ENCODE peak calls at places on chromosomes 4 and X, in four cellular contexts. One of them, this sample, is unnamed.

GRCh38 chr4:6017030-6017429 is 1.2 kb downstream of the C4orf50 start:
- DNase-seq in CD4-positive, CD25-positive, alpha-beta regulatory T cell: no peak
- DNase-seq in psoas muscle: no peak
- DNase-seq in small intestine: peak
- DNase-seq in this sample: no peak

GRCh38 chrX:155774387-155774786 is 106.8 kb upstream of the VAMP7 start:
- DNase-seq in CD4-positive, CD25-positive, alpha-beta regulatory T cell: no peak
- DNase-seq in psoas muscle: no peak
- DNase-seq in small intestine: no peak
- DNase-seq in this sample: no peak

GRCh38 chr4:51820443-51820842 is 22.5 kb upstream of the DCUN1D4 start:
- DNase-seq in CD4-positive, CD25-positive, alpha-beta regulatory T cell: no peak
- DNase-seq in psoas muscle: no peak
- DNase-seq in small intestine: no peak
- DNase-seq in this sample: no peak

GRCh38 chr4:165464813-165465381 is 86.1 kb downstream of the CPE start:
- DNase-seq in CD4-positive, CD25-positive, alpha-beta regulatory T cell: peak
- DNase-seq in psoas muscle: no peak
- DNase-seq in small intestine: peak
- DNase-seq in this sample: peak

GRCh38 chrX:20271730-20272129 is 5.0 kb upstream of the RPS6KA3 start:
- DNase-seq in CD4-positive, CD25-positive, alpha-beta regulatory T cell: no peak
- DNase-seq in psoas muscle: no peak
- DNase-seq in small intestine: no peak
- DNase-seq in this sample: no peak

GRCh38 chrX:135421932-135422809 is at the start of gene SMIM10L2A:
- DNase-seq in CD4-positive, CD25-positive, alpha-beta regulatory T cell: no peak
- DNase-seq in psoas muscle: no peak
- DNase-seq in small intestine: no peak
- DNase-seq in this sample: no peak

GRCh38 chr4:26780524-26780923 is 80.1 kb upstream of the STIM2 start:
- DNase-seq in CD4-positive, CD25-positive, alpha-beta regulatory T cell: no peak
- DNase-seq in psoas muscle: no peak
- DNase-seq in small intestine: no peak
- DNase-seq in this sample: no peak

GRCh38 chr4:93828830-93829530 is 427 bp downstream of the ATOH1 start:
- DNase-seq in CD4-positive, CD25-positive, alpha-beta regulatory T cell: no peak
- DNase-seq in psoas muscle: no peak
- DNase-seq in small intestine: no peak
- DNase-seq in this sample: no peak

GRCh38 chrX:139194571-139195280 is 335.8 kb upstream of the F9 start:
- DNase-seq in CD4-positive, CD25-positive, alpha-beta regulatory T cell: no peak
- DNase-seq in psoas muscle: peak
- DNase-seq in small intestine: peak
- DNase-seq in this sample: no peak

GRCh38 chr4:8840816-8841455 is 30.7 kb downstream of the HMX1 start:
- DNase-seq in CD4-positive, CD25-positive, alpha-beta regulatory T cell: no peak
- DNase-seq in psoas muscle: no peak
- DNase-seq in small intestine: no peak
- DNase-seq in this sample: no peak

GRCh38 chr4:107755841-107756356 is 35.9 kb upstream of the PAPSS1 start:
- DNase-seq in CD4-positive, CD25-positive, alpha-beta regulatory T cell: no peak
- DNase-seq in psoas muscle: no peak
- DNase-seq in small intestine: peak
- DNase-seq in this sample: no peak

GRCh38 chr4:156496797-156497196 is 474.8 kb downstream of the PDGFC start:
- DNase-seq in CD4-positive, CD25-positive, alpha-beta regulatory T cell: no peak
- DNase-seq in psoas muscle: no peak
- DNase-seq in small intestine: no peak
- DNase-seq in this sample: peak

GRCh38 chr4:99868126-99868596 is 26.1 kb downstream of the LAMTOR3 start:
- DNase-seq in CD4-positive, CD25-positive, alpha-beta regulatory T cell: no peak
- DNase-seq in psoas muscle: no peak
- DNase-seq in small intestine: no peak
- DNase-seq in this sample: peak

GRCh38 chr4:13917010-13917409 is 289.5 kb upstream of the BOD1L1 start:
- DNase-seq in CD4-positive, CD25-positive, alpha-beta regulatory T cell: no peak
- DNase-seq in psoas muscle: no peak
- DNase-seq in small intestine: no peak
- DNase-seq in this sample: peak

GRCh38 chrX:70494441-70494840 is 49.8 kb downstream of the DLG3 start:
- DNase-seq in CD4-positive, CD25-positive, alpha-beta regulatory T cell: no peak
- DNase-seq in psoas muscle: no peak
- DNase-seq in small intestine: no peak
- DNase-seq in this sample: peak

GRCh38 chrX:10158279-10158939 is 1.6 kb downstream of the CLCN4 start:
- DNase-seq in CD4-positive, CD25-positive, alpha-beta regulatory T cell: no peak
- DNase-seq in psoas muscle: peak
- DNase-seq in small intestine: no peak
- DNase-seq in this sample: no peak
- H3K4me3 ChIP-seq in CD4-positive, CD25-positive, alpha-beta regulatory T cell: no peak
- H3K4me3 ChIP-seq in psoas muscle: peak
- H3K4me3 ChIP-seq in small intestine: peak
- H3K4me3 ChIP-seq in this sample: peak

GRCh38 chr4:53307210-53307609 is 58.7 kb downstream of the SCFD2 start:
- DNase-seq in CD4-positive, CD25-positive, alpha-beta regulatory T cell: no peak
- DNase-seq in psoas muscle: no peak
- DNase-seq in small intestine: no peak
- DNase-seq in this sample: no peak
- H3K4me3 ChIP-seq in CD4-positive, CD25-positive, alpha-beta regulatory T cell: no peak
- H3K4me3 ChIP-seq in psoas muscle: no peak
- H3K4me3 ChIP-seq in small intestine: no peak
- H3K4me3 ChIP-seq in this sample: no peak

GRCh38 chr4:23921447-23921845 is 31.6 kb upstream of the PPARGC1A start:
- DNase-seq in CD4-positive, CD25-positive, alpha-beta regulatory T cell: no peak
- DNase-seq in psoas muscle: no peak
- DNase-seq in small intestine: peak
- DNase-seq in this sample: no peak
- H3K4me3 ChIP-seq in CD4-positive, CD25-positive, alpha-beta regulatory T cell: no peak
- H3K4me3 ChIP-seq in psoas muscle: no peak
- H3K4me3 ChIP-seq in small intestine: peak
- H3K4me3 ChIP-seq in this sample: no peak

DNA sequence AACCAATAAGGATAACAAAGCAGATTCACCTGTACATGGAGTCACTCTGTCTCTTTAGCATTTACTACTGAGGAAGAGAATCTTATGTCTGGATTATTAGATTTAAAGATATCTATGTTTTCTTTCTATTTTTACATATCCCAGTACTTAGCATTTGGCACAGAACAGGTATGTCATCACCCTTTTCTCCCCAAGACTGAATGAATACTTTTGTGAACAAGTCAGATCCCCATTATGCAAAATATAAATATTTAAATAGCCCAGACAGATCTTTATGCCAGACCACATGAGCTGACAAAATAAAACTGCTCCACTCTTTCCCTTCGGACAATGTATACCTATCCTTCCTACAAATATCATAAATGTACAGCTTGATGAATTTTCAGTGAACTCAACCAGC is 94.5 kb downstream of the CASK start:
- DNase-seq in CD4-positive, CD25-positive, alpha-beta regulatory T cell: no peak
- DNase-seq in psoas muscle: no peak
- DNase-seq in small intestine: no peak
- DNase-seq in this sample: no peak
- H3K4me3 ChIP-seq in CD4-positive, CD25-positive, alpha-beta regulatory T cell: peak
- H3K4me3 ChIP-seq in psoas muscle: no peak
- H3K4me3 ChIP-seq in small intestine: no peak
- H3K4me3 ChIP-seq in this sample: no peak

GRCh38 chr4:54440394-54441223 is 211.5 kb downstream of the PDGFRA start:
- DNase-seq in CD4-positive, CD25-positive, alpha-beta regulatory T cell: no peak
- DNase-seq in psoas muscle: no peak
- DNase-seq in small intestine: peak
- DNase-seq in this sample: peak
- H3K4me3 ChIP-seq in CD4-positive, CD25-positive, alpha-beta regulatory T cell: no peak
- H3K4me3 ChIP-seq in psoas muscle: peak
- H3K4me3 ChIP-seq in small intestine: no peak
- H3K4me3 ChIP-seq in this sample: peak

DNA sequence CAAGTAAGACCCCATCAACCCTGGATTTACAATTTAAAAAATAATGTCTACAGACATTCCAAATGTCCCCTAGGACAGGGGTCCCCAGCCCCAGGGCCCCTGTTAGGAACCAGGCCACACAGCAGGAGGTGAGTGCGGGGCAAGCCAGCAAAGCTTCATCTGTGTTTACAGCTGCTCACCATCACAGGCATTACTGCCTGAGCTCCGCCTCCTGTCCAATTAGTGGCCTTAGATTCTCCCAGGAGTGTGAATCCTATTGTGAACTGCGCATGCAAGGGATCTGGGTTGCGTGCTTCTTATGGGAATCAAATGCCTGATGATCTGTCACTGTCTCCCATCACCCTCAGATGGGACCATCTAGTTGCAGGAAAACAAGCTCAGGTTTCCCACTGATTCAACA is 146.1 kb downstream of the ATP10D start:
- DNase-seq in CD4-positive, CD25-positive, alpha-beta regulatory T cell: no peak
- DNase-seq in psoas muscle: no peak
- DNase-seq in small intestine: no peak
- DNase-seq in this sample: no peak
- H3K4me3 ChIP-seq in CD4-positive, CD25-positive, alpha-beta regulatory T cell: no peak
- H3K4me3 ChIP-seq in psoas muscle: no peak
- H3K4me3 ChIP-seq in small intestine: no peak
- H3K4me3 ChIP-seq in this sample: no peak

GRCh38 chr4:36242629-36243354 is 1.5 kb downstream of the ARAP2 start:
- DNase-seq in CD4-positive, CD25-positive, alpha-beta regulatory T cell: peak
- DNase-seq in psoas muscle: no peak
- DNase-seq in small intestine: peak
- DNase-seq in this sample: no peak

GRCh38 chr4:36237366-36238353 is 6.7 kb downstream of the ARAP2 start:
- DNase-seq in CD4-positive, CD25-positive, alpha-beta regulatory T cell: no peak
- DNase-seq in psoas muscle: no peak
- DNase-seq in small intestine: no peak
- DNase-seq in this sample: no peak

GRCh38 chr4:36243355-36244256 is 708 bp downstream of the ARAP2 start:
- DNase-seq in CD4-positive, CD25-positive, alpha-beta regulatory T cell: peak
- DNase-seq in psoas muscle: peak
- DNase-seq in small intestine: peak
- DNase-seq in this sample: no peak

GRCh38 chr4:36244257-36245084 is at the start of gene ARAP2:
- DNase-seq in CD4-positive, CD25-positive, alpha-beta regulatory T cell: peak
- DNase-seq in psoas muscle: peak
- DNase-seq in small intestine: peak
- DNase-seq in this sample: no peak

GRCh38 chr4:36241771-36242170 is 2.5 kb downstream of the ARAP2 start:
- DNase-seq in CD4-positive, CD25-positive, alpha-beta regulatory T cell: peak
- DNase-seq in psoas muscle: no peak
- DNase-seq in small intestine: peak
- DNase-seq in this sample: no peak
- H3K4me3 ChIP-seq in CD4-positive, CD25-positive, alpha-beta regulatory T cell: peak
- H3K4me3 ChIP-seq in psoas muscle: peak
- H3K4me3 ChIP-seq in small intestine: peak
- H3K4me3 ChIP-seq in this sample: no peak

This sample was measured in brain microvascular endothelial cell.